ENCODE peak calls at places on chromosomes 3 and 15, in seven cellular contexts. V, J, K, Q, I, Y and B are unnamed samples.

GRCh38 chr15:77033729-77034619 is 36.9 kb downstream of the TSPAN3 start:
- DNase-seq in J (no peak), Q (no peak), K (no peak), Y (no peak), I (peak), V (peak), B (no peak)

GRCh38 chr15:80068578-80068977 is 9.1 kb downstream of the ZFAND6 start:
- DNase-seq in J (no peak), Q (no peak), V (no peak), K (no peak), I (no peak), Y (no peak), B (no peak)

GRCh38 chr3:184050217-184050847 is 2.5 kb upstream of the HTR3C start:
- DNase-seq in V (no peak), K (no peak), I (no peak), Q (no peak), Y (no peak), J (no peak), B (no peak)

GRCh38 chr3:78812166-78812565 is 955.6 kb downstream of the ROBO1 start:
- DNase-seq in Y (no peak), I (no peak), Q (no peak), J (no peak), K (no peak), V (no peak), B (no peak)

GRCh38 chr3:117708601-117709000 is 999.0 kb downstream of the TUSC7 start:
- DNase-seq in Y (no peak), K (no peak), I (no peak), Q (no peak), J (no peak), V (no peak), B (no peak)

GRCh38 chr3:14962762-14963161 is 15.4 kb downstream of the NR2C2 start:
- DNase-seq in Y (no peak), J (no peak), K (no peak), Q (no peak), V (no peak), I (no peak), B (no peak)

GRCh38 chr3:182246870-182247269 is 535.1 kb downstream of the SOX2 start:
- DNase-seq in Y (no peak), K (no peak), J (no peak), Q (no peak), V (no peak), I (no peak), B (no peak)

GRCh38 chr3:117150628-117151027 is 441.0 kb downstream of the TUSC7 start:
- DNase-seq in Y (no peak), Q (no peak), V (no peak), J (no peak), K (no peak), I (no peak), B (no peak)

GRCh38 chr3:46892285-46893145 is 15.0 kb downstream of the PTH1R start:
- DNase-seq in J (peak), V (peak), Y (no peak), I (no peak), Q (peak), K (no peak), B (no peak)

GRCh38 chr3:42491876-42492507 is 10.5 kb upstream of the VIPR1 start:
- DNase-seq in K (no peak), Y (no peak), Q (no peak), J (no peak), V (no peak), I (no peak), B (no peak)

GRCh38 chr15:51768018-51768417 is 16.6 kb downstream of the TMOD2 start:
- DNase-seq in V (no peak), J (no peak), Q (no peak), Y (no peak), K (no peak), I (no peak), B (no peak)

GRCh38 chr3:53236112-53236841 is 19.5 kb downstream of the TKT start:
- DNase-seq in Q (peak), V (no peak), Y (no peak), I (no peak), K (peak), J (no peak), B (peak)

GRCh38 chr3:56915969-56916586 is 114.3 kb upstream of the ARHGEF3 start:
- DNase-seq in J (no peak), K (no peak), I (peak), Y (peak), Q (peak), V (no peak), B (peak)

GRCh38 chr15:85493258-85493657 is 112.9 kb downstream of the AKAP13 start:
- DNase-seq in K (no peak), Q (no peak), I (no peak), V (no peak), J (no peak), Y (no peak), B (no peak)

GRCh38 chr15:47505712-47506542 is 211.4 kb upstream of the SEMA6D start:
- DNase-seq in J (no peak), K (no peak), I (no peak), V (peak), Q (no peak), Y (no peak), B (no peak)

GRCh38 chr3:65005481-65005880 is 317.7 kb upstream of the ADAMTS9 start:
- DNase-seq in V (no peak), K (no peak), Q (no peak), Y (no peak), I (no peak), J (no peak), B (no peak)

GRCh38 chr15:101052031-101052620 is 133.0 kb downstream of the LRRK1 start:
- DNase-seq in I (no peak), Y (no peak), Q (no peak), K (no peak), V (peak), J (no peak), B (no peak)

GRCh38 chr3:132840201-132840700 is 118.0 kb upstream of the NPHP3 start:
- DNase-seq in V (no peak), J (no peak), Y (no peak), Q (no peak), I (no peak), K (no peak), B (no peak)

GRCh38 chr15:68620721-68621528 is 42.1 kb downstream of the CORO2B start:
- DNase-seq in V (no peak), K (no peak), Q (no peak), Y (no peak), I (no peak), J (no peak), B (no peak)

GRCh38 chr15:39145146-39145545 is 435.7 kb upstream of the THBS1 start:
- DNase-seq in J (no peak), K (no peak), Q (no peak), V (no peak), Y (no peak), I (no peak), B (no peak)

GRCh38 chr3:196757876-196758739 is 18.5 kb downstream of the PAK2 start:
- DNase-seq in I (no peak), V (no peak), Y (no peak), K (no peak), Q (no peak), J (no peak), B (no peak)

GRCh38 chr15:80619677-80620076 is 75.4 kb upstream of the ABHD17C start:
- DNase-seq in Y (no peak), J (no peak), Q (no peak), V (no peak), I (no peak), K (peak), B (no peak)

DNA sequence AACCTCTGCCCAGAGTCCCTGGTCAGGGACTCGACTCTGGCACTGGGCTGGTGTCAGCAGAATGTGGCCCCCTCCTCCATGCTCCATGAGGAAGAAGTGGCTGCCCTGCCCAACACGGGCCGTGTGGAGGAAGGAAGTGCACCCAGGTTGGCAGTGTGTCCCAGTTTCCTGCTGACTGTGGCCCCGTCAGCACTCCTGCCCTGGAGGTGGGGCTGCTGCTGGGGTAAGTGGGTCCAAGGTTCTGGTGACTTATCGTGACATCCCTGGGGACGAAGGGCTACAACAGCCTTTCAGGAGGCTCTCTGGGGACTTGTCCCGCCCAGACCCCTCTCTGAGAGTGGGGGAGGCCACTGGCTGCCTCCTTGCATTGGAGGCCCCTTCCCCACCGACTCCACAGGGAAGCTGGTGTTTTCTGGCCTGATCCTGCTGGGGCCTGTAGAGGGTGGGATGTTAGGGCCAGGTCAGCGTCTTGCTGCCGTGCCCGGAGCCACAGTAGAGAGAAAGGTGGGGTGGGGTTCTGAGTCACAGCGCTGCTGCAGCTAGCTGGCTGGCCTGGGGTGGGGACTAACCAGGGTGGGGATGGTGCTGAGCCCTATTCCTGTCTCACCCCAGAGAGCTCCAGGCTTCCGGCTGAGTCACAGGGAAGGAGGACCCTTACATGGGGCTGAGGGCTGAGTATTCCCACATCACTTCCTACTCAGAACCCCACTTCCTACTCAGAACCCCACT is 10.5 kb downstream of the SEMA4B start:
- DNase-seq in Q (no peak), I (no peak), Y (no peak), V (no peak), K (no peak), J (no peak), B (no peak)
- TF ChIP-seq TAF1 in Q (no peak), I (no peak), Y (no peak), V (no peak), K (no peak), J (no peak), B (no peak)

GRCh38 chr15:99071091-99071680 is 33.7 kb upstream of the SYNM start:
- DNase-seq in I (no peak), K (no peak), V (no peak), Y (no peak), J (no peak), Q (no peak), B (no peak)

GRCh38 chr15:99070268-99070667 is 34.6 kb upstream of the SYNM start:
- DNase-seq in J (no peak), I (no peak), K (no peak), Q (no peak), V (no peak), Y (no peak), B (no peak)

GRCh38 chr15:99062226-99062625 is 42.7 kb upstream of the SYNM start:
- DNase-seq in I (no peak), Q (no peak), J (no peak), Y (no peak), K (no peak), V (no peak), B (no peak)

GRCh38 chr15:99073008-99073714 is 31.7 kb upstream of the SYNM start:
- DNase-seq in Q (no peak), Y (peak), V (no peak), J (no peak), K (no peak), I (no peak), B (no peak)

DNA sequence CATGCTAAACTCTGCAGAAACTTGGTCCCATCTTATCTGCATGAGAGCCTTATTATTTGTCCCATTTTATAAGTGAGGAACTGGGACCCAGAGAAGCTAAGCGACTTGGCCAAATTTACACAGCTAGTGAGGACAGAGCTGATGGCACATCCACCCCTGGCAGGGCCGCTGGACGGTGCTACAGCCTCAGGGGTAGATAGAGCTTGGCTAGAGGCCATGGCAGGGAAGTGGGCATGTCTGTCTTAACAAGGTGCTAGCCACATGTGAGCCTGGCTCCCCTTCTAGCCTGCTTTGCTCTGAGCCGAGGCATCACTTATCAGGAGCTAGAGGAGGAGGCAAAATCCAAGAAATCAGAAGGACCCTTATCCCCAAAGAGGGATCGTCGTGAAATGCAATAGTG is 36.7 kb upstream of the SYNM start:
- DNase-seq in Q (no peak), Y (no peak), J (no peak), I (no peak), K (no peak), V (no peak), B (no peak)
- TF ChIP-seq TAF1 in Q (no peak), Y (no peak), J (no peak), I (no peak), K (no peak), V (no peak), B (no peak)

DNA sequence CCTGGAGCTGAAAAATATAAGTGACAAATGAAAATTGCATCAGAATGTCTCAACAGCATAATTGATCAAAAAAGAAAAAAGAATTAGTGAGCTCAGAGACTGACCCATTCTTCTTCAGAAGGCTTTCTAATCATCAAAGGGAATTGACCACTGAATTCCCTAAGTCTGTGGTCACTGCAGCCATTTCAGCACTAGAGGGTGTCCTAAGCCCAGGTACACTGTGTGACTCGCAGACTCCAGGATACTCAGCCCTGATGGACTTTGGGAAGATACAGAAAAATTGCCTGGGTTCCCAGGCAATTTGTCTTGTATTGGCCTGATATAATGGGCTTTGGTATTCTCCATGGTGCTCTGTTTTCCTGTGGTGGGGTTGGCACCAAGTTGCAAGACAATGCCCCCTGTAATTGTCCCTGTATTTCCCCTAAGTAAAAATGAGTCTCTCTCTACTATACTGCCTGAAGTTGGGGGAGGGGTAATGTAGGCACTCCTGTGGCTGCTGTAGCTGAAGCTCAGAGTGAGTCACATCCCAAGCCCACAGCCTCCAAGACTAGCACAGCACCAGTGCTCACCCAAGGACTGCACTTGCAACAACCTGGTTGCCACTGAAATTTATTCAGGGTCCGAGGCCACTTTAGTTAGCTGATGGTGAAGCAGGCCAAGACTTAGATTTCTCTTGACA is 256.0 kb upstream of the STAC start:
- DNase-seq in J (peak), Q (no peak), K (peak), V (peak), I (no peak), Y (no peak), B (no peak)
- TF ChIP-seq TAF1 in J (no peak), Q (no peak), K (no peak), V (no peak), I (no peak), Y (no peak), B (no peak)

GRCh38 chr3:80677796-80678195 is 910.0 kb upstream of the ROBO1 start:
- DNase-seq in Y (no peak), K (no peak), I (no peak), V (no peak), Q (no peak), J (no peak), B (no peak)
- TF ChIP-seq TAF1 in Y (no peak), K (no peak), I (no peak), V (no peak), Q (no peak), J (no peak), B (no peak)